ENCODE peak calls at places on chromosomes 6 and 20, in eight cellular contexts. One of them, this sample, is unnamed.

GRCh38 chr20:51500936-51501335 is 41.6 kb downstream of the NFATC2 start:
- DNase-seq in transverse colon: no peak
- DNase-seq in suprapubic skin: no peak
- DNase-seq in H1: no peak
- DNase-seq in HepG2: no peak
- DNase-seq in upper lobe of left lung: no peak
- DNase-seq in esophagus muscularis mucosa: no peak
- DNase-seq in K562: no peak
- DNase-seq in this sample: no peak

GRCh38 chr6:165931675-165932074 is 236.0 kb downstream of the TBXT start:
- DNase-seq in transverse colon: no peak
- DNase-seq in suprapubic skin: no peak
- DNase-seq in H1: no peak
- DNase-seq in HepG2: no peak
- DNase-seq in upper lobe of left lung: no peak
- DNase-seq in esophagus muscularis mucosa: no peak
- DNase-seq in K562: no peak
- DNase-seq in this sample: no peak

GRCh38 chr6:143276436-143276835 is 174.1 kb downstream of the ADAT2 start:
- DNase-seq in transverse colon: no peak
- DNase-seq in suprapubic skin: no peak
- DNase-seq in H1: no peak
- DNase-seq in HepG2: no peak
- DNase-seq in upper lobe of left lung: no peak
- DNase-seq in esophagus muscularis mucosa: no peak
- DNase-seq in K562: no peak
- DNase-seq in this sample: no peak

GRCh38 chr6:30763618-30764489 is 19.5 kb upstream of the IER3 start:
- DNase-seq in transverse colon: no peak
- DNase-seq in suprapubic skin: no peak
- DNase-seq in H1: no peak
- DNase-seq in HepG2: peak; percentile 99
- DNase-seq in upper lobe of left lung: no peak
- DNase-seq in esophagus muscularis mucosa: no peak
- DNase-seq in K562: peak; percentile 60
- DNase-seq in this sample: no peak

GRCh38 chr6:11349880-11350279 is 117.4 kb upstream of the NEDD9 start:
- DNase-seq in transverse colon: no peak
- DNase-seq in suprapubic skin: no peak
- DNase-seq in H1: no peak
- DNase-seq in HepG2: no peak
- DNase-seq in upper lobe of left lung: no peak
- DNase-seq in esophagus muscularis mucosa: no peak
- DNase-seq in K562: no peak
- DNase-seq in this sample: no peak

GRCh38 chr6:101000334-101000733 is 119.2 kb upstream of the ASCC3 start:
- DNase-seq in transverse colon: no peak
- DNase-seq in suprapubic skin: no peak
- DNase-seq in H1: no peak
- DNase-seq in HepG2: no peak
- DNase-seq in upper lobe of left lung: peak; percentile 28
- DNase-seq in esophagus muscularis mucosa: no peak
- DNase-seq in K562: no peak
- DNase-seq in this sample: no peak

GRCh38 chr20:1185316-1185741 is 548 bp upstream of the TMEM74B start:
- DNase-seq in transverse colon: no peak
- DNase-seq in suprapubic skin: no peak
- DNase-seq in H1: no peak
- DNase-seq in HepG2: no peak
- DNase-seq in upper lobe of left lung: no peak
- DNase-seq in esophagus muscularis mucosa: no peak
- DNase-seq in K562: peak; percentile 65
- DNase-seq in this sample: no peak

GRCh38 chr20:3900187-3900604 is 11.0 kb downstream of the PANK2 start:
- DNase-seq in transverse colon: no peak
- DNase-seq in suprapubic skin: no peak
- DNase-seq in H1: no peak
- DNase-seq in HepG2: no peak
- DNase-seq in upper lobe of left lung: no peak
- DNase-seq in esophagus muscularis mucosa: no peak
- DNase-seq in K562: no peak
- DNase-seq in this sample: no peak

GRCh38 chr6:12548526-12548925 is 168.0 kb upstream of the PHACTR1 start:
- DNase-seq in transverse colon: no peak
- DNase-seq in suprapubic skin: no peak
- DNase-seq in H1: no peak
- DNase-seq in HepG2: no peak
- DNase-seq in upper lobe of left lung: no peak
- DNase-seq in esophagus muscularis mucosa: no peak
- DNase-seq in K562: no peak
- DNase-seq in this sample: no peak

GRCh38 chr20:45407067-45407745 is 883 bp upstream of the DBNDD2 start:
- DNase-seq in transverse colon: peak; percentile 58
- DNase-seq in suprapubic skin: no peak
- DNase-seq in H1: no peak
- DNase-seq in HepG2: no peak
- DNase-seq in upper lobe of left lung: peak; percentile 50
- DNase-seq in esophagus muscularis mucosa: no peak
- DNase-seq in K562: peak; percentile 34
- DNase-seq in this sample: peak; percentile 89

GRCh38 chr6:160260283-160261119 is 1.9 kb upstream of the SLC22A2 start:
- DNase-seq in transverse colon: no peak
- DNase-seq in suprapubic skin: no peak
- DNase-seq in H1: no peak
- DNase-seq in HepG2: no peak
- DNase-seq in upper lobe of left lung: no peak
- DNase-seq in esophagus muscularis mucosa: peak; percentile 68
- DNase-seq in K562: no peak
- DNase-seq in this sample: no peak

GRCh38 chr6:26233608-26234420 is 131.2 kb upstream of the BTN3A2 start:
- DNase-seq in transverse colon: peak; percentile 75
- DNase-seq in suprapubic skin: peak; percentile 73
- DNase-seq in H1: no peak
- DNase-seq in HepG2: no peak
- DNase-seq in upper lobe of left lung: peak; percentile 83
- DNase-seq in esophagus muscularis mucosa: no peak
- DNase-seq in K562: peak; percentile 77
- DNase-seq in this sample: peak; percentile 76

GRCh38 chr6:13519839-13520238 is 32.4 kb upstream of the GFOD1 start:
- DNase-seq in transverse colon: no peak
- DNase-seq in suprapubic skin: no peak
- DNase-seq in H1: no peak
- DNase-seq in HepG2: no peak
- DNase-seq in upper lobe of left lung: no peak
- DNase-seq in esophagus muscularis mucosa: no peak
- DNase-seq in K562: no peak
- DNase-seq in this sample: no peak

GRCh38 chr20:5357942-5358341 is 41.2 kb upstream of the PROKR2 start:
- DNase-seq in transverse colon: no peak
- DNase-seq in suprapubic skin: no peak
- DNase-seq in H1: no peak
- DNase-seq in HepG2: no peak
- DNase-seq in upper lobe of left lung: no peak
- DNase-seq in esophagus muscularis mucosa: no peak
- DNase-seq in K562: no peak
- DNase-seq in this sample: no peak

GRCh38 chr6:15574497-15574896 is 88.3 kb downstream of the DTNBP1 start:
- DNase-seq in transverse colon: no peak
- DNase-seq in suprapubic skin: no peak
- DNase-seq in H1: no peak
- DNase-seq in HepG2: no peak
- DNase-seq in upper lobe of left lung: no peak
- DNase-seq in esophagus muscularis mucosa: no peak
- DNase-seq in K562: no peak
- DNase-seq in this sample: no peak
- TF ChIP-seq EP300 in transverse colon: no peak
- TF ChIP-seq EP300 in suprapubic skin: no peak
- TF ChIP-seq EP300 in H1: no peak
- TF ChIP-seq EP300 in HepG2: no peak
- TF ChIP-seq EP300 in upper lobe of left lung: no peak
- TF ChIP-seq EP300 in esophagus muscularis mucosa: no peak
- TF ChIP-seq EP300 in K562: no peak
- TF ChIP-seq EP300 in this sample: no peak

DNA sequence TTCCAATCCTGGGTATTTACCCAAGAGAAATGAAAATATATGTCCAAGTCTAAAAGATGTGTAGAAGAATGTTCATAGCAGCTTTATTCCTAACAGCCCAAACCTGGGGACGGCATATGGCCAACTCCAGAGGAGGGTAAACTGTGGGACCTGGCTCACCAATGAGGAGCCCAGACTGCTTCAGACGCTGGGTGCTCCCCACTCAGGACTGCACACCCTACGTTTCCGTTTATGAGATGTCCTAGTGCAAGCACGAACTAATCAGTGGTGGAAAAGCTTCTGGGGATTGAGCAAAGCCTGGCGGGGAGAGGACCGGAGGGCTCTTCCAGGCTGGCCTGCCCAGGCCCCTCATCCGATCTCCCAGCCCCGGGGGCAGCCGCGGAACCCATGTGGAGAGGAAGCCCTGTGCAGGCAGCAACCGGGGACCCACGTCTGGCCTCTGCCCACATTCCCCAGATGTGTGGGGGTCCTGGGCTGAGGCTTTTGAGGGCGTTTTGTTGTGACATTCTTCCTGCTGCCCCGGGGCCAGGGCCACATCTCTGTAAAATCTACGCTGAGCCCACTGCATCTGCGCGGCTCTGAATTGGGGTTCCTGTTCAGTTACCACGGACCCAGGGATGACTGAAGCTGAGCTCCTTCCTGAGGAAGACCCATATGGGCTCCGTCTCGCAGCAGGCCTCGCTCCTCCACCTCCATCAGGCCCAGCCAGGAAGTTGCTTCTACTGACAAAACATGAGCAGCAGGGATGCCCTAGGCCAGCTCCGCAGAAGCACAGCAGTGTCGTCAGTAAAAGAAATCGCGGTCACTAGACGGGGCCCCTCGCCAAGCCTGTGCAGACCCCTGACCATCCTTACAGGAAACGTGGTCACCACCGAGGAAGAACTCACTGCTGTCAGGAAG is 188.0 kb downstream of the DLL1 start:
- DNase-seq in transverse colon: peak; percentile 1
- DNase-seq in suprapubic skin: peak; percentile 41
- DNase-seq in H1: no peak
- DNase-seq in HepG2: no peak
- DNase-seq in upper lobe of left lung: peak; percentile 19
- DNase-seq in esophagus muscularis mucosa: no peak
- DNase-seq in K562: no peak
- DNase-seq in this sample: peak; percentile 55
- TF ChIP-seq POLR2AphosphoS5 in transverse colon: no peak
- TF ChIP-seq POLR2AphosphoS5 in suprapubic skin: no peak
- TF ChIP-seq POLR2AphosphoS5 in H1: no peak
- TF ChIP-seq POLR2AphosphoS5 in HepG2: no peak
- TF ChIP-seq POLR2AphosphoS5 in upper lobe of left lung: no peak
- TF ChIP-seq POLR2AphosphoS5 in esophagus muscularis mucosa: no peak
- TF ChIP-seq POLR2AphosphoS5 in K562: no peak
- TF ChIP-seq POLR2AphosphoS5 in this sample: no peak

GRCh38 chr20:62734336-62734735 is 25.7 kb downstream of the NTSR1 start:
- DNase-seq in transverse colon: no peak
- DNase-seq in suprapubic skin: no peak
- DNase-seq in H1: no peak
- DNase-seq in HepG2: no peak
- DNase-seq in upper lobe of left lung: no peak
- DNase-seq in esophagus muscularis mucosa: no peak
- DNase-seq in K562: no peak
- DNase-seq in this sample: no peak

GRCh38 chr20:62735331-62735821 is 26.7 kb downstream of the NTSR1 start:
- DNase-seq in transverse colon: peak; percentile 5
- DNase-seq in suprapubic skin: peak; percentile 54
- DNase-seq in H1: no peak
- DNase-seq in HepG2: no peak
- DNase-seq in upper lobe of left lung: peak; percentile 18
- DNase-seq in esophagus muscularis mucosa: no peak
- DNase-seq in K562: no peak
- DNase-seq in this sample: no peak

GRCh38 chr20:62736026-62736406 is 27.4 kb downstream of the NTSR1 start:
- DNase-seq in transverse colon: peak; percentile 5
- DNase-seq in suprapubic skin: no peak
- DNase-seq in H1: no peak
- DNase-seq in HepG2: no peak
- DNase-seq in upper lobe of left lung: no peak
- DNase-seq in esophagus muscularis mucosa: no peak
- DNase-seq in K562: no peak
- DNase-seq in this sample: no peak

GRCh38 chr20:62733891-62734290 is 25.3 kb downstream of the NTSR1 start:
- DNase-seq in transverse colon: peak; percentile 4
- DNase-seq in suprapubic skin: no peak
- DNase-seq in H1: no peak
- DNase-seq in HepG2: no peak
- DNase-seq in upper lobe of left lung: no peak
- DNase-seq in esophagus muscularis mucosa: no peak
- DNase-seq in K562: no peak
- DNase-seq in this sample: no peak

DNA sequence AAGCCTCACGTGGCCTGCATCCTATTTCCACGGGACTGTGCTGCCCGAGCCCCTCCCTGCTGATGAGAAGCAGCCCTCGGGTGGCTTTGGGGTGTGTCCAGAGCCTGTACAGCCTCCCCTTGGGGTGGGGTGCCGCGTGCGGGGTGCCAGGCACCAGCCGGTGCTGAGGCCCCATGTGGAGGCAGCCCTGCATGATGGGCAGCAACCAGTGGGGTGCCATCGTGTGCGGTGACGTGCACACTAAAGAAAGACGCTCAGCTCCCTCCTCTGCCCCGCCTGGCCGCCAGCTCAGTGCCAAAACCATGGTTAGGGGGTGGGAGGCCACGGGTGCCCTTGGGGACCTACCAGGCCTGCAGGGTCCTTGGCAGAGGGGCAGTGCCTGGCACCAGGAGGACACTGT is 26.2 kb downstream of the NTSR1 start:
- DNase-seq in transverse colon: peak; percentile 6
- DNase-seq in suprapubic skin: no peak
- DNase-seq in H1: no peak
- DNase-seq in HepG2: no peak
- DNase-seq in upper lobe of left lung: peak; percentile 28
- DNase-seq in esophagus muscularis mucosa: no peak
- DNase-seq in K562: no peak
- DNase-seq in this sample: no peak
- H3K4me1 ChIP-seq in transverse colon: peaks cover 15% of the 10 kb centered on the region
- H3K4me1 ChIP-seq in suprapubic skin: peaks cover 9% of the 10 kb centered on the region
- H3K4me1 ChIP-seq in H1: no peaks in the 10 kb centered on the region
- H3K4me1 ChIP-seq in HepG2: peaks cover under 1% of the 10 kb centered on the region
- H3K4me1 ChIP-seq in upper lobe of left lung: peaks cover 10% of the 10 kb centered on the region
- H3K4me1 ChIP-seq in esophagus muscularis mucosa: no peaks in the 10 kb centered on the region
- H3K4me1 ChIP-seq in K562: peaks cover 45% of the 10 kb centered on the region
- H3K4me1 ChIP-seq in this sample: peaks cover 42% of the 10 kb centered on the region

GRCh38 chr6:127790571-127790970 is 110.3 kb downstream of the THEMIS start:
- DNase-seq in transverse colon: no peak
- DNase-seq in suprapubic skin: no peak
- DNase-seq in H1: no peak
- DNase-seq in HepG2: no peak
- DNase-seq in upper lobe of left lung: no peak
- DNase-seq in esophagus muscularis mucosa: no peak
- DNase-seq in K562: no peak
- DNase-seq in this sample: peak; percentile 55

GRCh38 chr6:127784468-127784867 is 116.4 kb downstream of the THEMIS start:
- DNase-seq in transverse colon: no peak
- DNase-seq in suprapubic skin: no peak
- DNase-seq in H1: no peak
- DNase-seq in HepG2: no peak
- DNase-seq in upper lobe of left lung: no peak
- DNase-seq in esophagus muscularis mucosa: no peak
- DNase-seq in K562: no peak
- DNase-seq in this sample: no peak

GRCh38 chr6:127791779-127792528 is 108.9 kb downstream of the THEMIS start:
- DNase-seq in transverse colon: peak; percentile 27
- DNase-seq in suprapubic skin: no peak
- DNase-seq in H1: no peak
- DNase-seq in HepG2: no peak
- DNase-seq in upper lobe of left lung: no peak
- DNase-seq in esophagus muscularis mucosa: no peak
- DNase-seq in K562: no peak
- DNase-seq in this sample: no peak

GRCh38 chr6:127786109-127786508 is 114.7 kb downstream of the THEMIS start:
- DNase-seq in transverse colon: no peak
- DNase-seq in suprapubic skin: no peak
- DNase-seq in H1: no peak
- DNase-seq in HepG2: no peak
- DNase-seq in upper lobe of left lung: no peak
- DNase-seq in esophagus muscularis mucosa: no peak
- DNase-seq in K562: no peak
- DNase-seq in this sample: no peak
- TF ChIP-seq EP300 in transverse colon: no peak
- TF ChIP-seq EP300 in suprapubic skin: no peak
- TF ChIP-seq EP300 in H1: no peak
- TF ChIP-seq EP300 in HepG2: no peak
- TF ChIP-seq EP300 in upper lobe of left lung: no peak
- TF ChIP-seq EP300 in esophagus muscularis mucosa: no peak
- TF ChIP-seq EP300 in K562: no peak
- TF ChIP-seq EP300 in this sample: no peak

This sample was measured in sigmoid colon.